ENCODE peak calls at places on chromosomes 16 and 17, in five cellular contexts. Z is endothelial cell of umbilical vein, O is SK-N-SH, F is K562, L is OCI-LY7. I is an unnamed sample.

GRCh38 chr16:85935957-85936760 is 37.2 kb downstream of the IRF8 start:
- DNase-seq in L (peak; percentile 72), Z (no peak), O (no peak), F (no peak), I (no peak)

GRCh38 chr17:28655160-28655559 is 6.5 kb downstream of the SDF2 start:
- DNase-seq in L (no peak), Z (no peak), F (no peak), O (no peak), I (no peak)

GRCh38 chr17:64418506-64419339 is 28.1 kb upstream of the PECAM1 start:
- DNase-seq in O (peak; percentile 77), Z (peak; percentile 80), F (peak; percentile 71), L (peak; percentile 84), I (peak; percentile 89)

GRCh38 chr17:59221159-59221847 is 992 bp downstream of the GDPD1 start:
- DNase-seq in L (no peak), O (peak; percentile 80), F (no peak), Z (peak; percentile 44), I (no peak)

GRCh38 chr16:8251727-8252126 is 338.6 kb downstream of the TMEM114 start:
- DNase-seq in F (no peak), Z (no peak), L (no peak), O (no peak), I (no peak)

GRCh38 chr17:29933379-29933778 is 3.4 kb upstream of the SSH2 start:
- DNase-seq in O (no peak), F (peak; percentile 21), Z (peak; percentile 24), L (no peak), I (peak; percentile 50)

GRCh38 chr17:59105852-59106462 is 723 bp downstream of the TRIM37 start:
- DNase-seq in L (peak; percentile 50), Z (peak; percentile 53), F (peak; percentile 45), O (peak; percentile 84), I (peak; percentile 34)

GRCh38 chr16:86355538-86355937 is 154.8 kb upstream of the FOXF1 start:
- DNase-seq in Z (no peak), F (no peak), O (no peak), L (no peak), I (peak; percentile 86)

GRCh38 chr16:2212362-2213324 is 2.0 kb upstream of the BRICD5 start:
- DNase-seq in O (no peak), F (peak; percentile 56), Z (no peak), L (no peak), I (no peak)

GRCh38 chr16:62041401-62041800 is 5.2 kb upstream of the CDH8 start:
- DNase-seq in O (peak; percentile 43), L (peak; percentile 8), Z (no peak), F (peak; percentile 2), I (no peak)

GRCh38 chr17:82551779-82552457 is 32.4 kb downstream of the FOXK2 start:
- DNase-seq in O (peak; percentile 85), Z (peak; percentile 81), L (peak; percentile 91), F (peak; percentile 79), I (peak; percentile 69)

GRCh38 chr17:75695141-75695829 is 26.0 kb upstream of the ITGB4 start:
- DNase-seq in F (no peak), O (no peak), Z (no peak), L (no peak), I (peak; percentile 79)

GRCh38 chr16:2082171-2082982 is 34.6 kb downstream of the TSC2 start:
- DNase-seq in F (no peak), Z (no peak), O (no peak), L (no peak), I (peak; percentile 73)

GRCh38 chr17:58918879-58919278 is 163.2 kb downstream of the PPM1E start:
- DNase-seq in Z (no peak), L (no peak), F (no peak), O (no peak), I (no peak)

GRCh38 chr17:57051886-57052342 is 33.1 kb upstream of the AKAP1 start:
- DNase-seq in Z (no peak), F (no peak), O (no peak), L (no peak), I (no peak)

GRCh38 chr17:64118452-64118979 is 11.4 kb downstream of the ERN1 start:
- DNase-seq in Z (peak; percentile 22), F (peak; percentile 67), O (no peak), L (no peak), I (peak; percentile 53)

GRCh38 chr17:39231587-39232551 is 6.1 kb upstream of the STAC2 start:
- DNase-seq in F (peak; percentile 66), L (peak; percentile 85), Z (peak; percentile 26), O (peak; percentile 86), I (peak; percentile 35)

GRCh38 chr17:59332890-59333377 is 1.5 kb downstream of the YPEL2 start:
- DNase-seq in F (no peak), O (no peak), L (no peak), Z (peak; percentile 41), I (peak; percentile 47)

GRCh38 chr17:42674755-42675347 is 1.9 kb downstream of the PLEKHH3 start:
- DNase-seq in F (no peak), Z (no peak), O (no peak), L (peak; percentile 28), I (no peak)

GRCh38 chr17:37737971-37738370 is 6.9 kb downstream of the HNF1B start:
- DNase-seq in F (no peak), O (no peak), L (no peak), Z (no peak), I (peak; percentile 75)

GRCh38 chr16:4283939-4284338 is 11.1 kb upstream of the TFAP4 start:
- DNase-seq in L (no peak), Z (no peak), O (no peak), F (no peak), I (peak; percentile 51)

GRCh38 chr16:66787427-66787826 is 14.0 kb downstream of the TERB1 start:
- DNase-seq in L (no peak), Z (no peak), O (no peak), F (no peak), I (no peak)

GRCh38 chr16:46972429-46972970 is 974 bp downstream of the DNAJA2 start:
- DNase-seq in F (peak; percentile 30), O (peak; percentile 55), Z (peak; percentile 20), L (peak; percentile 60), I (peak; percentile 43)
- H2AFZ ChIP-seq in F (peak overlapping the region; percentile 87), O (peak overlapping the region; percentile 85), Z (peak overlapping the region; percentile 91), L (peak overlapping the region; percentile 22), I (peak overlapping the region; percentile 3)

GRCh38 chr17:40317880-40318834 is 9.2 kb downstream of the RARA start:
- DNase-seq in L (peak; percentile 94), O (peak; percentile 99), Z (peak; percentile 96), F (peak; percentile 97), I (peak; percentile 94)

GRCh38 chr17:40320771-40321501 is 12.0 kb downstream of the RARA start:
- DNase-seq in O (no peak), L (no peak), F (peak; percentile 64), Z (no peak), I (no peak)

GRCh38 chr17:40318835-40319332 is 9.9 kb downstream of the RARA start:
- DNase-seq in L (no peak), Z (peak; percentile 44), F (no peak), O (peak; percentile 47), I (no peak)

GRCh38 chr17:40321502-40322416 is 12.8 kb downstream of the RARA start:
- DNase-seq in O (no peak), L (no peak), Z (no peak), F (peak; percentile 42), I (no peak)

DNA sequence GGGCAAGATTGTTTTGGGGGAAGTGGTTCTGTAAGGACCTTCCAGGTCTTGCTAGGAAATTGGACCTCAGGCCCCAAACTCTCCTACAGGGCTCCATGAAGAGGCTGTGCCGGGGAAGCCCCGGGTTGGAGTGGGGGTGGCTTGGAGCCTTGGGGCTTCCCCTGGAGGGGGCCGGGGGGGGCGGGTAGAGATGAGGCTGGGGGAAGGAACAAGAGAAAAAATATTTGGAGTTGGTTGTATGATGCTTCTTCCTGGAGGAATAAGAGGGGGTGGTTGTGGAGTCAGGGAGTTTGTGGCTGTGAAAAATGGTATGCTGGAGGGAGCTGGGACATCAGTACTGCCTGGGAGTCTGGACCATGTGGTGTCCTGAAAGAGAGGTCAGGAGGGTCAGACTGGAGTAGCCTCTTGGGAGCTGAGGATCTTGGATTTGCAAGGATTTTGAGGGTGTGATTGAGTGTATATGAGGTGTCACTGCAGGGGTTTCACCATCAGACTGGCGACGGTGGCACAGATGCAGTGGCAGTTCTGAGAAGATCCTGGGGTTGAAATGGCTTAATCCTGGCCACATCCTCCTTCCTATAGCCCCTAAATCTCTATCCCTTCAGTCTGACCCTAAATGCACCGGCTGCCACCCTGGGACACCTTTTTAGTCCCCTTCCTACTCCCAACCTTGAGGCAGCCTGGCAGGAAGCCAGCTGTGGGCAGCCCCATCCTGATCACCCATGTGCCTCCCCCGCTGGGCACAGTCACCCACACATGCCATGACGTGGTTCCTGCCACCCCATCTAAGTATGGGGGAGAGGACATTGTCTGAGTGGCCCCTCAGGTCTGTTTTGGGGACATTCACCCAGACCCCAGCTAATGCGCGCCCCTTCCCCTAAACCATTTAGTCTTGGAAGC is 10.9 kb downstream of the RARA start:
- DNase-seq in O (peak; percentile 17), Z (no peak), F (no peak), L (no peak), I (no peak)
- H3K79me2 ChIP-seq in O (peaks cover 88% of the 10 kb centered on the region), Z (peaks cover 53% of the 10 kb centered on the region), F (peaks cover 66% of the 10 kb centered on the region), L (no peaks in the 10 kb centered on the region), I (peaks cover 60% of the 10 kb centered on the region)

DNA sequence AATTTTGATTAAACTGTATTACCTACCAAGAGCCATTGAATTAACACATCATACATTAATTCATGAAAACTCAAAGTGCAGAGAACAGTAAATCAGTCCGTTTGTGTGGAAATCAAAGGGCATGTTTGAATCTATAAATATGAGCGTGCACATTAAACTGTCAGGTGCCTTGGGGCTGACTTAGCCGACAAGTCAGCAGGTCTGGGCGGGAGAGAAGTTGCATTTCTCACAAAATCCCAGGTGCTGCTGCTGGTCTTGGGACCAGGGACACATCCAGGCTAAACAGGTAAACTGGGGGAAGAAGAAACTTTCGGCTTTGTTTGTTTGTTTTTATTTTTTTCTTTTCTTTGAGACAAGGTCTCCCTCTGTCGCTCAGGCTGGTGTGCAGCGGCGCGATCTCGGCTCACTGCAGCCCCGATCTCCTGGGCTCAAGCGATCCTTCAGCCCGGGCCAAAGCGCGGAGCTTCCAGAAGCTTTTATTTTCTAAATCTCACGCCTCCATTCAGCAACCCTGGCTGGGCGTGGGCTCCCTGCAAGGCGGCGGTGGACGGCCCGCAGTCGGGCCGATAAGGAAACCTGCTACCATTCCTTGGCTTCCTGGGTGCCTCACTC is 213.9 kb downstream of the MRTFB start:
- DNase-seq in O (no peak), F (no peak), L (peak; percentile 81), Z (peak; percentile 76), I (peak; percentile 73)
- H3K27ac ChIP-seq in O (peak overlapping the region; percentile 40), F (peak overlapping the region; percentile 72), L (peak overlapping the region; percentile 67), Z (peak overlapping the region; percentile 55), I (peak overlapping the region; percentile 23)

GRCh38 chr16:30903596-30903995 is 7.2 kb downstream of the CTF1 start:
- DNase-seq in L (peak; percentile 38), O (peak; percentile 84), Z (peak; percentile 63), F (peak; percentile 43), I (no peak)

GRCh38 chr16:30904114-30904780 is 7.8 kb downstream of the CTF1 start:
- DNase-seq in L (peak; percentile 63), O (no peak), Z (no peak), F (no peak), I (no peak)

GRCh38 chr16:30902070-30902972 is 5.9 kb downstream of the CTF1 start:
- DNase-seq in L (no peak), F (peak; percentile 88), O (peak; percentile 94), Z (peak; percentile 67), I (peak; percentile 60)

GRCh38 chr16:30901201-30902069 is 5.0 kb downstream of the CTF1 start:
- DNase-seq in Z (no peak), F (peak; percentile 52), L (no peak), O (no peak), I (no peak)

DNA sequence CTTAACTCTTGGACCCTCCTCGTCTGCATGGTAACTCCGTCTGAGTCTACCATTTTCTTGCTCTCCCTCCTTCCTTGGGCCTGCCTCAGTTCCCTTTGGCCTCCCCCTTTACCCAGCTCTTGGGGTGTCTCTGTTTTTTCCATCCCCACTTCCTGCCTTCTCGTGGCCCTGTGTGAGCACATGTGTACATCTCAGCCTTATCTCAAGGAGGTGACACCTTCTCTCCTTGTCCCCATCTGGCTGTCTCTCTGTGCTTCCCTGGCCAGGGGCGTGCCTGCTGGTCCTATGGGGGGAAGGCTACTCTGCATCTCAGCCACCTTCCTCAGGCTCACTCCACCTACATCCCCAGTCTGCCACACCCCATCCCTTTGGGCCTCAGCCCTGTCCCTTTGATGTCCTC is 6.6 kb downstream of the CTF1 start:
- DNase-seq in L (no peak), Z (no peak), F (peak; percentile 77), O (no peak), I (no peak)
- H2AFZ ChIP-seq in L (peak overlapping the region; percentile 44), Z (no peak overlapping the region), F (peak overlapping the region; percentile 75), O (no peak overlapping the region), I (no peak overlapping the region)

I was measured in fibroblast of lung.